ENCODE peak calls at places on chromosomes 7 and 10, in four cellular contexts. L, C, N and M are unnamed samples. For H3K9me3, the result is how much of the 10 kb centered on the place peaks cover.

GRCh38 chr10:76141376-76141775 is 710.0 kb downstream of the LRMDA start:
- DNase-seq in C (no peak), N (no peak), L (no peak), M (no peak)

GRCh38 chr10:29668628-29669027 is 33.9 kb upstream of the SVIL start:
- DNase-seq in L (no peak), C (no peak), N (no peak), M (no peak)

GRCh38 chr10:131980757-131981428 is 830 bp downstream of the BNIP3 start:
- DNase-seq in C (no peak), L (no peak), N (peak), M (no peak)

GRCh38 chr7:34087892-34088891 is 182.9 kb downstream of the BMPER start:
- DNase-seq in C (no peak), L (no peak), N (peak), M (no peak)

GRCh38 chr10:128875030-128875744 is 591.9 kb upstream of the MGMT start:
- DNase-seq in L (no peak), N (peak), C (no peak), M (no peak)

GRCh38 chr7:2307690-2308107 is 6.5 kb downstream of the SNX8 start:
- DNase-seq in L (no peak), C (no peak), N (no peak), M (no peak)

GRCh38 chr7:74057216-74057925 is 26.2 kb upstream of the LIMK1 start:
- DNase-seq in C (peak), L (peak), N (no peak), M (no peak)

GRCh38 chr7:103937680-103938079 is 51.8 kb downstream of the RELN start:
- DNase-seq in L (no peak), N (no peak), C (no peak), M (no peak)

GRCh38 chr7:7219216-7219615 is 36.9 kb downstream of the C1GALT1 start:
- DNase-seq in N (peak), C (no peak), L (no peak), M (no peak)

GRCh38 chr10:43958964-43959363 is 310.3 kb upstream of the ZNF32 start:
- DNase-seq in L (peak), C (no peak), N (no peak), M (no peak)

GRCh38 chr7:142030294-142030693 is 34.6 kb downstream of the MGAM start:
- DNase-seq in N (no peak), C (no peak), L (no peak), M (no peak)

DNA sequence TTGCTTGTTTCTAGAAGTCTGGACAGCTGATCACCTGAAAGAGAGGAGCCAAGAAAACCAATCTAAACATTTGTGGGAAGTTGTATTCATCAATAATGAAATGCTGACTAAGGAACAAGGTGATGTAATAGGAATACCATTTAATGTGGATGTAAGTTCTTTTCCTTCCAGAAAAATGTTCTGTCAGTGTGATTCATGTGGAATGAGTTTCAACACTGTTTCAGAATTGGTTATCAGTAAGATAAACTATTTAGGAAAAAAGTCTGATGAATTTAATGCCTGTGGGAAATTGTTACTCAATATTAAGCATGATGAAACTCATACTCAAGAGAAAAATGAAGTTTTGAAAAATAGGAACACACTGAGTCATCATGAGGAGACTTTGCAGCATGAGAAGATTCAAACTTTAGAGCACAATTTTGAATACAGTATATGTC is 39.8 kb upstream of the ZNF37A start:
- DNase-seq in N (peak), C (no peak), L (no peak), M (no peak)
- H3K9me3 ChIP-seq in N (under half), C (under half), L (under half), M (under half)

GRCh38 chr10:79407811-79408795 is 37.3 kb downstream of the ZCCHC24 start:
- DNase-seq in C (peak), L (peak), N (peak), M (peak)
- H3K9me3 ChIP-seq in C (under half), L (under half), N (under half), M (under half)

GRCh38 chr7:157832866-157833607 is 496.2 kb downstream of the DNAJB6 start:
- DNase-seq in L (peak), C (no peak), N (no peak), M (no peak)

GRCh38 chr7:157830331-157830730 is 493.5 kb downstream of the DNAJB6 start:
- DNase-seq in L (peak), C (no peak), N (no peak), M (no peak)

GRCh38 chr7:157831901-157832810 is 495.4 kb downstream of the DNAJB6 start:
- DNase-seq in C (no peak), N (no peak), L (peak), M (no peak)

GRCh38 chr7:157829491-157829890 is 492.7 kb downstream of the DNAJB6 start:
- DNase-seq in C (no peak), L (peak), N (no peak), M (no peak)

DNA sequence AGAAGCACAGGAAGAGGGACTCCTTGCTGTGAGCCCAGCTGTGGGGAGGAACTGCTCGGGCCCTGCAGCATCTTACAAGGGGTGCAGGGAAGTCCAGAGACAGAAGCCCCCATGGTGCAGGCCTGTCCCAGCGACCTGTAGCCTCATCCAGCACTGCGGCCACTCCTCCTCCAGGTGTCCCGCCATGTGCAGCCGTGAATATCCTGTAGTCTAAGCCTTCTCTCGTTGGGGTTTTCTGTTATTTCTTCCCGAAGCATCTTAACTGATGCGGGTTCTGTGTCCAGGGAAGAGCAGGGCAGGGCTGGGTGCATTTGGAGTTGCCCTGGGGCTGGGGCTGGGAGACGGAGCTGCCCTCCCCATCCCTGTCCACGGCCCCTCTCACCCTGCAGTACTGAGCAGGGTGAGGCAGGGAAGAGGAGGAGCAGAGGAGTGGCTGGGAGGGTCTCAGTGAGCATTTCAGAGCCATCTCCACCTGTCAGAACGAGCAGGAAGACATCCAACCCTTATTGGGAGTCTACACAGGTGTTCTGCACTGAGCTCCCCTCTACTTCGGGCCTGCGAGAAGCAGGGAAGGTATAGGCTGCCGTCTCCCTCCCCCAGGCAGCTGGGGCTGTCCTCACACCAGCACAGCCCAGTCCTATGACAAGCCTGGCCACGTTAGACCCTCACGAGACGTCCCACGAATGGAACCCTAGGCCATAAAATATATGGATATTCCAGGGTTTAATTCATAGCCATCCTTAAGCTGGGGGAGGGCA is 494.5 kb downstream of the DNAJB6 start:
- DNase-seq in C (no peak), N (no peak), L (peak), M (no peak)
- H3K9me3 ChIP-seq in C (under half), N (under half), L (under half), M (under half)

GRCh38 chr7:158300427-158300826 is 287.2 kb downstream of the PTPRN2 start:
- DNase-seq in L (no peak), N (no peak), C (no peak), M (no peak)
- H3K9me3 ChIP-seq in L (under half), N (under half), C (under half), M (under half)

GRCh38 chr7:158023563-158024350 is 563.9 kb downstream of the PTPRN2 start:
- DNase-seq in L (peak), N (no peak), C (no peak), M (no peak)
- H3K9me3 ChIP-seq in L (under half), N (under half), C (under half), M (under half)

DNA sequence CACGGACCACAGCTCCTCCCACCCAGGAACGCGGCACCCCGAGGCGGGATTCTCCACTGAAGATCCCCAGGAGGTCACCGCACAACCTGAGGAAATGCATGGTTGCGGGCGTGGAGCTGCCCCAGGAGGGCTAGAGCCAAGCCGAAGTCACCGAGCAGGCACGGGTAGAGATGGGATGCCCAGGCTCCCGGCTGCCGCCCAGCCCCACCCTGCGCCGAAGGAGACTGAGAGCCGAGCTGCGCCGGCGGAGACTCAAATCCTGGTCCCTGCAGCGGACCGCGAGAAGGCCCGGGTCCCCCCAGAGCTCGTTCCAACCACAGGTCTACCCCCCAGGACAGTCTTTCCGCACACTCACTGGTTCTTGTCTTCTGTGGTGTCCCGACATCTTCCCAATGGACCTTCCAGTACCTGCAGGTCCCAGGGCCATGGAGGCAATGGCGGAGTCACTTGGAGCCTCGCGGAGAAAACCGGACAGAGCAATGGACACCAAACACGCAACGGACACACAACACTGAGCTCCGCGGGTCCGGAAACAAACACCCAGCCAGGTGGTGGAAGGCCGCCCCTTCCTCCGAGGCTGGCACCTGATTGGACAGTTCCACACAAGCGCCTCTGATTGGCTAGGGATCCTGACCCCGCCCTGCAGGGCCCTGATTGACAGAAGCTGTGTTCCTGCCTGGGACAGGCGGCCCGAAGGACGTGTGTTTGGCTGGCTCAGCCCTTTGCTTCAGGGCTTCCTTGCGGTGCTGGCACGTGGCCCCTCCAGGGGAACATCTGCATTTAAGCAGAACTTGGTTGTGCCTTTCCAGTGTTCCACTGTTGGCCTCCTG is 331.9 kb upstream of the NUPR2 start:
- DNase-seq in C (peak), N (no peak), L (peak), M (peak)
- H3K9me3 ChIP-seq in C (under half), N (under half), L (under half), M (under half)

GRCh38 chr10:87706731-87707130 is 47.1 kb downstream of the PAPSS2 start:
- DNase-seq in C (no peak), N (peak), L (no peak), M (no peak)

GRCh38 chr10:87707254-87707653 is 47.6 kb downstream of the PAPSS2 start:
- DNase-seq in L (no peak), N (no peak), C (no peak), M (no peak)

GRCh38 chr10:87702260-87702972 is 42.7 kb downstream of the PAPSS2 start:
- DNase-seq in N (no peak), C (no peak), L (no peak), M (no peak)

GRCh38 chr10:87702973-87703294 is 43.3 kb downstream of the PAPSS2 start:
- DNase-seq in N (no peak), L (no peak), C (no peak), M (no peak)

GRCh38 chr10:87705339-87705738 is 45.7 kb downstream of the PAPSS2 start:
- DNase-seq in L (no peak), N (peak), C (no peak), M (no peak)
- H3K9me3 ChIP-seq in L (under half), N (under half), C (under half), M (under half)

GRCh38 chr10:113689057-113689456 is 9.3 kb downstream of the CASP7 start:
- DNase-seq in N (no peak), L (no peak), C (no peak), M (no peak)
- H3K9me3 ChIP-seq in N (under half), L (under half), C (under half), M (under half)

DNA sequence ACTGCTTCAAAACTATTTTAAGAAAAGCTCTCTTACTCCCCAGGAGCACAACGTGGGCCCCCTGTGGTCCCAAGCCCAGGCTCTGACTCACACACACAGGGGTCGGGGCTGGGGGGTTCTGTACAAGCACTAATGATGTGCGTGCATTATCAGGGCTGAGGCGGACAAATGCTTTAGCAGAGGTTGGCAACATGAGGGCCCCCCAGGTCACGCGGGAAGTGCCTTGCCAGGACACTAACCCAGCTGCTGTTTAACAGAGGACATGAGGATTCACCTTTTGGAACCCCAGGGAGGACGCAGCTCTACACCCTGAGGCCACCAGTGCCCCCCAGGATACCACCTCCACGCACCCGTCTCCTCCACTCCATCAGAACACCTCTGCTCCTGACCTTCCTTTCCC is 342.8 kb downstream of the DNAJB6 start:
- DNase-seq in C (no peak), N (no peak), L (no peak), M (no peak)
- H3K9me3 ChIP-seq in C (under half), N (under half), L (under half), M (under half)

GRCh38 chr7:76353744-76354143 is 5.0 kb downstream of the YWHAG start:
- DNase-seq in N (no peak), C (no peak), L (no peak), M (no peak)
- H3K9me3 ChIP-seq in N (under half), C (under half), L (under half), M (under half)